ENCODE peak calls at places on chromosome 20, in five cellular contexts. One of them, this sample, is unnamed.

GRCh38 chr20:50924261-50924660 is 7.0 kb downstream of the ADNP start:
- DNase-seq in T follicular helper cell: no peak
- DNase-seq in activated CD4-positive, alpha-beta T cell treated with anti-CD3 and anti-CD28 coated beads for 48 hours: no peak
- DNase-seq in activated CD8-positive, alpha-beta memory T cell treated with anti-CD3 and anti-CD28 coated beads, Interleukin-2, amount 50 U/mL, for 4 hours: no peak
- DNase-seq in T-cell: no peak
- DNase-seq in this sample: no peak

GRCh38 chr20:32158943-32159660 is 48.4 kb downstream of the PLAGL2 start:
- DNase-seq in T follicular helper cell: no peak
- DNase-seq in activated CD4-positive, alpha-beta T cell treated with anti-CD3 and anti-CD28 coated beads for 48 hours: peak
- DNase-seq in activated CD8-positive, alpha-beta memory T cell treated with anti-CD3 and anti-CD28 coated beads, Interleukin-2, amount 50 U/mL, for 4 hours: no peak
- DNase-seq in T-cell: no peak
- DNase-seq in this sample: no peak

GRCh38 chr20:2585811-2586210 is 49.4 kb downstream of the TMC2 start:
- DNase-seq in T follicular helper cell: no peak
- DNase-seq in activated CD4-positive, alpha-beta T cell treated with anti-CD3 and anti-CD28 coated beads for 48 hours: no peak
- DNase-seq in activated CD8-positive, alpha-beta memory T cell treated with anti-CD3 and anti-CD28 coated beads, Interleukin-2, amount 50 U/mL, for 4 hours: no peak
- DNase-seq in T-cell: no peak
- DNase-seq in this sample: no peak

GRCh38 chr20:21395666-21396044 is 1.7 kb downstream of the NKX2-4 start:
- DNase-seq in T follicular helper cell: peak
- DNase-seq in activated CD4-positive, alpha-beta T cell treated with anti-CD3 and anti-CD28 coated beads for 48 hours: peak
- DNase-seq in activated CD8-positive, alpha-beta memory T cell treated with anti-CD3 and anti-CD28 coated beads, Interleukin-2, amount 50 U/mL, for 4 hours: peak
- DNase-seq in T-cell: no peak
- DNase-seq in this sample: no peak

GRCh38 chr20:4060856-4061440 is 45.6 kb upstream of the RNF24 start:
- DNase-seq in T follicular helper cell: no peak
- DNase-seq in activated CD4-positive, alpha-beta T cell treated with anti-CD3 and anti-CD28 coated beads for 48 hours: no peak
- DNase-seq in activated CD8-positive, alpha-beta memory T cell treated with anti-CD3 and anti-CD28 coated beads, Interleukin-2, amount 50 U/mL, for 4 hours: no peak
- DNase-seq in T-cell: no peak
- DNase-seq in this sample: no peak

GRCh38 chr20:14510341-14510740 is 172.9 kb upstream of the FLRT3 start:
- DNase-seq in T follicular helper cell: no peak
- DNase-seq in activated CD4-positive, alpha-beta T cell treated with anti-CD3 and anti-CD28 coated beads for 48 hours: no peak
- DNase-seq in activated CD8-positive, alpha-beta memory T cell treated with anti-CD3 and anti-CD28 coated beads, Interleukin-2, amount 50 U/mL, for 4 hours: no peak
- DNase-seq in T-cell: no peak
- DNase-seq in this sample: no peak

GRCh38 chr20:12068146-12068545 is 150.5 kb downstream of the BTBD3 start:
- DNase-seq in T follicular helper cell: no peak
- DNase-seq in activated CD4-positive, alpha-beta T cell treated with anti-CD3 and anti-CD28 coated beads for 48 hours: no peak
- DNase-seq in activated CD8-positive, alpha-beta memory T cell treated with anti-CD3 and anti-CD28 coated beads, Interleukin-2, amount 50 U/mL, for 4 hours: no peak
- DNase-seq in T-cell: no peak
- DNase-seq in this sample: no peak

GRCh38 chr20:38870733-38871559 is 55.3 kb upstream of the FAM83D start:
- DNase-seq in T follicular helper cell: peak
- DNase-seq in activated CD4-positive, alpha-beta T cell treated with anti-CD3 and anti-CD28 coated beads for 48 hours: peak
- DNase-seq in activated CD8-positive, alpha-beta memory T cell treated with anti-CD3 and anti-CD28 coated beads, Interleukin-2, amount 50 U/mL, for 4 hours: peak
- DNase-seq in T-cell: no peak
- DNase-seq in this sample: no peak

GRCh38 chr20:18705906-18706305 is 107.7 kb upstream of the SCP2D1 start:
- DNase-seq in T follicular helper cell: no peak
- DNase-seq in activated CD4-positive, alpha-beta T cell treated with anti-CD3 and anti-CD28 coated beads for 48 hours: no peak
- DNase-seq in activated CD8-positive, alpha-beta memory T cell treated with anti-CD3 and anti-CD28 coated beads, Interleukin-2, amount 50 U/mL, for 4 hours: no peak
- DNase-seq in T-cell: no peak
- DNase-seq in this sample: no peak

GRCh38 chr20:37475258-37475657 is 45.8 kb upstream of the NNAT start:
- DNase-seq in T follicular helper cell: no peak
- DNase-seq in activated CD4-positive, alpha-beta T cell treated with anti-CD3 and anti-CD28 coated beads for 48 hours: no peak
- DNase-seq in activated CD8-positive, alpha-beta memory T cell treated with anti-CD3 and anti-CD28 coated beads, Interleukin-2, amount 50 U/mL, for 4 hours: no peak
- DNase-seq in T-cell: no peak
- DNase-seq in this sample: no peak